ENCODE peak calls at places on chromosomes 7 and 10, in four cellular contexts. T is pancreas, Z is PC-9, U is right lobe of liver. R is an unnamed sample. For H3K4me1, the result is how much of the 10 kb centered on the place peaks cover.

GRCh38 chr7:80133361-80134104 is 1.1 kb upstream of the GNAI1 start:
- DNase-seq in T (no peak), Z (no peak), U (no peak), R (peak)

GRCh38 chr10:3754727-3755439 is 30.1 kb downstream of the KLF6 start:
- DNase-seq in T (no peak), Z (peak), U (no peak), R (no peak)

GRCh38 chr7:81803267-81803666 is 33.4 kb upstream of the HGF start:
- DNase-seq in T (no peak), Z (no peak), U (no peak), R (no peak)

GRCh38 chr10:44950326-44951225 is 9.0 kb upstream of the RASSF4 start:
- DNase-seq in T (no peak), Z (no peak), U (no peak), R (no peak)

GRCh38 chr7:44189286-44189992 is at the start of gene GCK:
- DNase-seq in T (no peak), Z (no peak), U (peak), R (no peak)

GRCh38 chr7:106731637-106732036 is 70.7 kb upstream of the CCDC71L start:
- DNase-seq in T (no peak), Z (no peak), U (no peak), R (no peak)

GRCh38 chr10:5937016-5937415 is 40.3 kb downstream of the IL15RA start:
- DNase-seq in T (no peak), Z (no peak), U (no peak), R (no peak)

GRCh38 chr10:96280859-96281258 is 9.5 kb upstream of the BLNK start:
- DNase-seq in T (no peak), Z (no peak), U (no peak), R (no peak)

GRCh38 chr7:46282155-46282554 is 361.1 kb upstream of the IGFBP3 start:
- DNase-seq in T (no peak), Z (no peak), U (no peak), R (no peak)

GRCh38 chr10:63757067-63757466 is 235.9 kb downstream of the REEP3 start:
- DNase-seq in T (no peak), Z (no peak), U (no peak), R (no peak)

GRCh38 chr10:69553328-69553727 is 19.9 kb downstream of the NEUROG3 start:
- DNase-seq in T (no peak), Z (no peak), U (no peak), R (no peak)

GRCh38 chr7:134660961-134661376 is 14.3 kb downstream of the BPGM start:
- DNase-seq in T (no peak), Z (no peak), U (no peak), R (no peak)

GRCh38 chr7:85685901-85686300 is 499.0 kb upstream of the SEMA3D start:
- DNase-seq in T (no peak), Z (no peak), U (no peak), R (no peak)

GRCh38 chr7:46391215-46391614 is 470.1 kb upstream of the IGFBP3 start:
- DNase-seq in T (no peak), Z (no peak), U (no peak), R (no peak)

GRCh38 chr7:2760098-2760889 is 72.3 kb downstream of the AMZ1 start:
- DNase-seq in T (no peak), Z (peak), U (no peak), R (peak)

GRCh38 chr10:130934333-130935035 is 377.0 kb downstream of the TCERG1L start:
- DNase-seq in T (no peak), Z (no peak), U (no peak), R (no peak)

GRCh38 chr7:498678-499641 is 20.7 kb downstream of the PDGFA start:
- DNase-seq in T (peak), Z (no peak), U (peak), R (no peak)

GRCh38 chr7:90244909-90245841 is at the start of gene CFAP69:
- DNase-seq in T (peak), Z (peak), U (peak), R (peak)

GRCh38 chr10:102146971-102147428 is 5.2 kb upstream of the NOLC1 start:
- DNase-seq in T (no peak), Z (no peak), U (no peak), R (no peak)
- H3K4me1 ChIP-seq in T (under half), Z (under half), U (under half), R (under half)

DNA sequence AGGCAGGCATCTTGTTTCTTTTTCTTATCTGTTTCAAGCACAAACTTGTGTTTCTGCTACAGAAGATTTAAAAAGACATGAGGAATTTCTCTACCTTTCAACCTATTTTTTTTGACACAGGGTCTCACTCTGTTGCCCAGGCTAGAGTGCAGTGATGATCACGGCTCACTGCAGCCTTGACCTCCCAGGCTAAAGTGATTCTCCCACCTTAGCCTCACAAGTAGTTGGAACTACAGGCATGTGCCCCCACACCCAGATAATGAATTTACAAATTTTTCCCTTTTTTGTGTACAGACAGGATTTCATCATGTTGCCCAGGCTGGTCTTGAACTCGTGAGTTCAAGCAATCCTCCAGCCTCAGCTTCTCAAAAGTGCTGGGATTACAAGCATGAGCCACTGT is 25.1 kb downstream of the DNMBP start:
- DNase-seq in T (no peak), Z (no peak), U (no peak), R (no peak)
- H3K4me1 ChIP-seq in T (under half), Z (under half), U (under half), R (under half)

GRCh38 chr10:102675151-102675886 is 31.0 kb downstream of the TRIM8 start:
- DNase-seq in T (peak), Z (no peak), U (no peak), R (no peak)
- H3K4me1 ChIP-seq in T (under half), Z (under half), U (under half), R (half or more)

GRCh38 chr7:127783267-127783559 is 131.2 kb downstream of the SND1 start:
- DNase-seq in T (no peak), Z (no peak), U (no peak), R (no peak)

GRCh38 chr7:127776776-127777390 is 124.9 kb downstream of the SND1 start:
- DNase-seq in T (no peak), Z (peak), U (no peak), R (no peak)

GRCh38 chr7:127782075-127782474 is 130.1 kb downstream of the SND1 start:
- DNase-seq in T (no peak), Z (no peak), U (no peak), R (no peak)

GRCh38 chr7:127782550-127783266 is 130.7 kb downstream of the SND1 start:
- DNase-seq in T (no peak), Z (no peak), U (no peak), R (no peak)

GRCh38 chr7:127780489-127780888 is 128.5 kb downstream of the SND1 start:
- DNase-seq in T (no peak), Z (no peak), U (no peak), R (no peak)
- H3K4me1 ChIP-seq in T (under half), Z (under half), U (under half), R (under half)

DNA sequence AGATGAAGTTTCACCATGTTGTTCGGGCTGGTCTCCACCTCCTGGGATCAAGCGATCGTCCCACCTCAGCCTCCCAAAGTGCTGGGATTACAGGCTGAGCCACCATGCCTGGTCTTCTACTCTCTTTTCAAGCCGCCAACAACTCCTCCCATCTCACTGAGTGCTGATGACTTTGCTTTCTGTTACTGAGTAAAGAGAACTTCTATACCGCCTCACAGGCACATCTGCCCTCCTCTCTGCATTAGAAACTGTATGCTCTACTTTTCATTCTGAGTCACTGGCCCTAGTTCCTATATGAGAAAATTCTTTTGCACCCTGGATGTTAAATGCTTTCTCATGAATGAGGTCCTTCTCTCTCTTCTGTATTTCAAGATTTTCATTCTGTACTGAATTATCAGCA is 2.2 kb upstream of the ZNF239 start:
- DNase-seq in T (no peak), Z (no peak), U (no peak), R (no peak)
- H3K4me1 ChIP-seq in T (under half), Z (under half), U (under half), R (under half)

GRCh38 chr7:6382797-6383196 is 65.0 kb downstream of the DAGLB start:
- DNase-seq in T (no peak), Z (no peak), U (no peak), R (no peak)
- H3K4me1 ChIP-seq in T (under half), Z (half or more), U (under half), R (half or more)

DNA sequence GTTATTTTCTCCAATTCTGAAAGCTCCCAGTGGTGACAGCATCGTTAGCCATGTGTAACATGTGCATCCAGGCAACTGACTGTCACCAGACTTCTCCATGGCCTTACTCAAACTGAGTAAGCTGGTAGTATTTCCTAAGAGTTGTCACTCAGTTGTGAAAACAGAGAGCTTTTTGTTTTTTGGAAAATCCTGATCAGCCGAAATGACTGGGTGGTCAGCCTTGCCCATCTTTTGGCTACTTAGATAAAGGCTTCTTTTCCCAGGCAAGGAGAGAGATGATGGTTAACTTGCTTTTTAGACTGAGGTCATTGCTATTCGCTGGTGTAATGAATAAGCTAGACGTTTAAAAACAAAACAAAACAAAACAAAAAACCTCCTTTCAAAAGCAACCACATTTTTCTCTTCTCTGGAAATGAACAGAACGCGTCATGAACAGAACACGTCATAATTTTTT is 159.5 kb upstream of the KLF14 start:
- DNase-seq in T (no peak), Z (no peak), U (no peak), R (no peak)
- H3K4me1 ChIP-seq in T (under half), Z (half or more), U (half or more), R (half or more)

DNA sequence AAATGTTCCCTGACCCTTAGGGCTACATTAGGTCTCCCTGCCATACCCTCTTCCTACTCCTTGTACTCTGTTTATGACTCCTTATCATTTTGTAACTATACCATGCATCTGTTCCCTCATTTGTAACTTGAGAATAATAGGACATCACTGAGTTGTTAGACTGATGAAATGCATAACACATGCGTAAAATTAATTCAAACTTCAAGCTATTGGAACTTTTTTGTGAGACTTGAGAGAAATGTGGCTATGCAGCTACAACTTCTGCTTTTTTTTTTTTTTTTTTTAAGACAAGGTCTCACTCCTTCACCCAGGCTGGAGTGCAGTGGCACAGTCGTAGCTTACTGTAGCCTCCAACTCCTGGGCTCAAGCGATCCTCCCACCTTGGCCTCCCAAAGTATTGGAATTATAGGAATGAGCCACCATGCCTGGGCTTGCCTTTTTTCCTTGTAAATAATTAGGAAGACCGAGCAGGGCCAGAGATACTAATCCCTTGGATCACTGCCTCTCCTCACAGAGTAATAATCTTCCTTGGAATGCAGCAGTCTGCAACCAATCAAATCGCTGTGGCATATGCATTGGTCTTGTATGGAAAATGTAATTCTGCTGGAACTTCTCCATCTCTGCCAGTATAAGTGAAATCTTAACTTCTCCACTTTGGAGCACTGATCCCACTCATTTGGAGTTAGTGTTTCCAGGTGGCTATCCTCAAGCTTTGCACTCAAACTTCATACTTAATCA is 2.0 kb upstream of the PANK1 start:
- DNase-seq in T (no peak), Z (no peak), U (no peak), R (no peak)
- H3K4me1 ChIP-seq in T (under half), Z (under half), U (under half), R (under half)

DNA sequence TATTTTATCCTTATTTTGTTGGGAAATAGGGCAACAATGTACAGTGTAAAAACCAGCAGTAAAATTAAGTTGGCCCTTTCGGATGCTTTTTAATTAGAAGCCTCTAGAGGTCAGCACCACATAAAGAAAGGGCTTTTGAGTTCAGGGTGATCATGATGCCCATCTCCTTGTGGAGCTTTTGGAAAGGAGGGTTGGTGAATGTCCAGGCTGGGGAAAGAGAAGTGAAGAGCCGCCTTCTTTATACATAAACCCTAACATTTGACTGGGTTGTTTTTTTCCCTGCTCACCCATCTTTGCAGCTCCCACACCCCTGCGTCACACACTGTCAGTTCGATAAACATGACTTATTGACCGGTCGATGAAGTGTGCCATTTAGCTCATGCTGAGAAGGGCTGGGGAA is 29.8 kb downstream of the MTURN start:
- DNase-seq in T (no peak), Z (peak), U (no peak), R (no peak)
- H3K4me1 ChIP-seq in T (under half), Z (half or more), U (under half), R (under half)